ENCODE peak calls at places on chromosomes 11 and 22, in four cellular contexts. X is adipocyte, T is Panc1, N is SK-N-SH. D is an unnamed sample.

GRCh38 chr22:21009638-21010425 is 5.1 kb upstream of the P2RX6 start:
- DNase-seq in X (peak; percentile 66), T (no peak), N (no peak), D (peak; percentile 66)

GRCh38 chr11:1005913-1006312 is 30.6 kb downstream of the MUC6 start:
- DNase-seq in X (no peak), T (no peak), N (peak; percentile 60), D (no peak)

GRCh38 chr11:61688368-61689163 is 8.4 kb downstream of the DAGLA start:
- DNase-seq in X (no peak), T (no peak), N (no peak), D (no peak)

GRCh38 chr11:115269193-115269592 is 235.0 kb downstream of the CADM1 start:
- DNase-seq in X (no peak), T (no peak), N (no peak), D (no peak)

GRCh38 chr22:42074153-42074750 is at the start of gene PHETA2:
- DNase-seq in X (peak; percentile 75), T (no peak), N (peak; percentile 65), D (no peak)

GRCh38 chr11:112453601-112454577 is 193.2 kb upstream of the PLET1 start:
- DNase-seq in X (peak; percentile 6), T (no peak), N (peak; percentile 51), D (peak; percentile 18)

GRCh38 chr22:17159504-17159951 is 451 bp upstream of the HDHD5 start:
- DNase-seq in X (peak; percentile 35), T (no peak), N (no peak), D (no peak)

GRCh38 chr22:31212783-31213626 is 907 bp downstream of the LIMK2 start:
- DNase-seq in X (peak; percentile 5), T (no peak), N (peak; percentile 26), D (no peak)

GRCh38 chr22:27879923-27880322 is 39.1 kb downstream of the PITPNB start:
- DNase-seq in X (peak; percentile 73), T (no peak), N (peak; percentile 55), D (peak; percentile 39)

GRCh38 chr11:100932474-100933100 is 197.0 kb downstream of the PGR start:
- DNase-seq in X (peak; percentile 73), T (no peak), N (peak; percentile 1), D (peak; percentile 51)

GRCh38 chr22:30420401-30421178 is 5.0 kb upstream of the MTFP1 start:
- DNase-seq in X (peak; percentile 86), T (no peak), N (no peak), D (no peak)

GRCh38 chr11:72720806-72721205 is 31.4 kb downstream of the ARAP1 start:
- DNase-seq in X (no peak), T (no peak), N (no peak), D (no peak)

GRCh38 chr11:72721276-72721675 is 30.9 kb downstream of the ARAP1 start:
- DNase-seq in X (no peak), T (no peak), N (no peak), D (no peak)

GRCh38 chr11:72720047-72720446 is 32.2 kb downstream of the ARAP1 start:
- DNase-seq in X (no peak), T (no peak), N (no peak), D (no peak)

GRCh38 chr11:72722050-72722748 is 30.0 kb downstream of the ARAP1 start:
- DNase-seq in X (peak; percentile 95), T (peak; percentile 25), N (peak; percentile 92), D (peak; percentile 90)

GRCh38 chr11:72721689-72722049 is 30.5 kb downstream of the ARAP1 start:
- DNase-seq in X (peak; percentile 52), T (no peak), N (no peak), D (peak; percentile 41)
- H3K4me3 ChIP-seq in X (peak overlapping the region; percentile 93), T (peak overlapping the region; percentile 47), N (peak overlapping the region; percentile 50), D (peak overlapping the region; percentile 86)

DNA sequence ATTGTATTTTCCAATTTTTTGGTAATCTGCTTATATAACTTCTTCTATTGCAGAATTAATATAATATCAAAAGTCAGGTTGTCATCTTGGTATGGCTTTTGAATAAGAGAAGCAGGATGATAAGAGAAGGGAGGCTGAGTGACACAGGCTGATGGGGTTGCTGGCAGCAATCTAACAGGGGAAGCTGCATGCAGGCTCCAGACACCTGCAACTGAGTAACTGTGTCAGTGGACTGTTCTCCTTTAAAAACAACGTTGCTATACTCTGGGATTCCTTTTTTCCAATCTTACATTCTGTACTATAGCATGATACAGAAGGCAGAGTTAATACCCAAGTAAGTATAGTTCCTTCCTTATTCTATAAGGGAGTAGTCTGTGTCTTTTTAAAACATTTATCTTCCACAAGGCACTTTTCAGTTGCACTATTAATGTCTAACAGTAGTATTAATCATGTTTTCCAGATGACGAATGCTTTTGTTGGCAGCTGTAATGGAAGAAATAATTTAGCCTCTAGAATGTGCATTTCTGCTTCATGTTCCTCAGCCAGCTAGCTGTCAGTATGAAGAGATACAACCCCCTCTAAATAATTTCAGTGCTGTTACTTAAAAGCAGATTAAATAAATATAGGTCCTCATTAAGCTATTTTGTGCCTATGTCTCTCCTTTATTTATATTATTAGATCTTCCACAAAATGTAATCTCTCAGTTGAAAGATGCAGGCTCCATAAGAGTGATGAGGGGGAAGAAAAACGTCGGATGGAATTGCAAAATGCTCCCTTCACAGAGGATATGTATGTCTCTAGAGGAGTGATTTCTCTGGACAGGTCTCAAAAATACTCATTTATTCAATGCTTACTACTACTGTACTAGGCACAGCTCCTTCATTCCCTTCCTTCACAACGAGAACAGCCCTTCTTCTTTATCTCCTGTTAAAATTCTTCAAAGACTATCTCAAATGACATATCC is 50.8 kb downstream of the ATG16L2 start:
- DNase-seq in X (peak; percentile 31), T (no peak), N (peak; percentile 49), D (no peak)
- H3K4me3 ChIP-seq in X (no peak overlapping the region), T (no peak overlapping the region), N (no peak overlapping the region), D (no peak overlapping the region)

GRCh38 chr11:72102162-72102561 is 935 bp downstream of the LAMTOR1 start:
- DNase-seq in X (peak; percentile 32), T (no peak), N (no peak), D (no peak)

GRCh38 chr11:72100462-72100861 is 2.6 kb downstream of the LAMTOR1 start:
- DNase-seq in X (no peak), T (no peak), N (no peak), D (no peak)

GRCh38 chr11:72100009-72100408 is 3.1 kb downstream of the LAMTOR1 start:
- DNase-seq in X (no peak), T (no peak), N (no peak), D (no peak)

GRCh38 chr11:72102631-72102945 is 509 bp downstream of the LAMTOR1 start:
- DNase-seq in X (no peak), T (no peak), N (no peak), D (no peak)

GRCh38 chr11:72098741-72099140 is 4.4 kb downstream of the LAMTOR1 start:
- DNase-seq in X (no peak), T (no peak), N (no peak), D (no peak)
- H3K4me3 ChIP-seq in X (no peak overlapping the region), T (no peak overlapping the region), N (no peak overlapping the region), D (no peak overlapping the region)

DNA sequence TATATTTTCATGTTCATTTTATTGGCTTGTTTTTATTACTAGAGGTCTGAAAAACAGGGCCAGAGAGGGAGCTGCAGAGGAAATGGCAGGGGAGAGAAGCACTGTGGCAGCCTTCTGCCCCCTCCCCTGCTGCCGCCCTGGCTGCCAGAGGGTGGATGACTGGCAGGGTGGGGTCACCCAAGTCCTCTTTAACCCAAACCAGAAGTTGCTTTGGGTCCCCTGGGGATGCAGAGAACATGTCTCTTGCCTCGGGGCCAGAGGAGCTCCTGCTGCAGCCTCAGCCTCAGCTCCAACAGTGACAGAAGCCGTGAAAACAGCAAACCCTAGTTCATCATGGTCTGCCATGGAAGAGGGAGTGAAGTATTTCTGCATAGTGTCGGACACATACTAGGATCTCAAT is 94.1 kb downstream of the PKNOX2 start:
- DNase-seq in X (peak; percentile 23), T (no peak), N (no peak), D (no peak)
- H3K4me3 ChIP-seq in X (no peak overlapping the region), T (no peak overlapping the region), N (no peak overlapping the region), D (no peak overlapping the region)

DNA sequence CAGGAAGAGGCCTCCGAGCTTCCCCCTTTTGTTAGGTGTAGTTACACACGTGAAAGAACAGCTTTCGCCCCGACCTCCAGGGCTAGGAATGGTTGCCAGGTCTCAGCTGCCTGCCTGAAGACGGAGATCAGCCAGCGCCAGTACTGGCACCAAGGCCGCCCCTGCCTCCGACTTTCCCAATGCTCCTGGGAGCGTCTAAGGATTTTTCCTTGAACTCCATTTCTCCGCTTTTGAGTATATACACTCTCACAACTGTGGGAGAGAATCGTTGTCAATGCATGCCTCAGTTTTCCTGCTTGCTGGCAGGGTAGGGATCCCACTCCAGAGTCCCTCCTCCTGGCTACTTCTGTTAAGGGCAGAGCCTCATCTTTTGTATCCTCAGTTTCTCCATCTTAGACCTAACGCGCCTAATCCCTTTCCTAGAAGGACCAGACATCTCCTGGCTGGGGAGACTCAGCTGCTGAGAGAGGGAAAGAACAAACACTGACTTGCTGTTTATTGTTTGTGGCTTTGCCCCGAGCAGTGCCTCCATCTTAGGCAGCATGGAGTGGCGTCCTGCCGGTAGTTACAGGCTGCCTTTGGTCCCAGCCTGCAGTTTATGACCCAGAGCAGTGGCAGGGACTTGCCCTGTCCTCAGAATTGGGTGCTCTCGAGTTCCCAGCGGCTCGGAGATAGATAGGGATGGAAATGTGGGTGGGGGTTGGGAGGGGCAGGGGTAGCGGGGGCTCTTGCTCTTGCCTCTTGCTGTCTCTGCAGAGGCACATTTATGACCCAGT is 3.3 kb downstream of the ALX4 start:
- DNase-seq in X (peak; percentile 57), T (no peak), N (peak; percentile 33), D (no peak)
- H3K4me3 ChIP-seq in X (no peak overlapping the region), T (no peak overlapping the region), N (no peak overlapping the region), D (peak overlapping the region; percentile 78)

GRCh38 chr11:12529041-12529440 is 145.2 kb upstream of the TEAD1 start:
- DNase-seq in X (peak; percentile 57), T (no peak), N (no peak), D (no peak)
- H3K4me3 ChIP-seq in X (peak overlapping the region; percentile 14), T (no peak overlapping the region), N (no peak overlapping the region), D (no peak overlapping the region)

D was measured in MM.1S.